ENCODE peak calls at places on chromosome 2, in nine cellular contexts. Y is T-cell; A is LoVo; J is stimulated activated CD4-positive, alpha-beta T cell treated with anti-CD3 and anti-CD28 coated beads, Interleukin-1b, Interleukin-23, amount 100 ng/mL, for 1 hour; E is anterior cingulate cortex; I is GM04504; M is activated CD4-positive, alpha-beta T cell treated with anti-CD3 and anti-CD28 coated beads, Interleukin-2, amount 50 U/mL, for 1 hour; G is skeletal muscle cell; B is iris pigment epithelial cell. Z is an unnamed sample.

GRCh38 chr2:67346718-67347407 is 50.3 kb upstream of the ETAA1 start:
- DNase-seq in G (peak), J (no peak), I (no peak), B (peak), E (no peak), M (no peak), Y (no peak), A (no peak), Z (no peak)

GRCh38 chr2:10342245-10342951 is 39.7 kb downstream of the HPCAL1 start:
- DNase-seq in M (no peak), J (no peak), B (no peak), Y (no peak), A (no peak), I (no peak), G (no peak), E (no peak), Z (no peak)

GRCh38 chr2:84904717-84905174 is 710 bp upstream of the TMSB10 start:
- DNase-seq in J (no peak), M (no peak), Y (peak), E (no peak), I (no peak), B (peak), A (no peak), G (peak), Z (no peak)

GRCh38 chr2:241010531-241011295 is 12.3 kb downstream of the SNED1 start:
- DNase-seq in J (no peak), G (no peak), M (no peak), A (no peak), I (no peak), Y (peak), E (no peak), B (no peak), Z (no peak)

GRCh38 chr2:181741756-181742155 is 61.4 kb upstream of the NEUROD1 start:
- DNase-seq in E (no peak), G (peak), I (peak), M (no peak), Y (no peak), J (no peak), B (peak), A (peak), Z (no peak)

GRCh38 chr2:132424526-132425121 is 8.0 kb downstream of the GPR39 start:
- DNase-seq in I (no peak), M (no peak), A (no peak), B (peak), J (no peak), E (no peak), G (peak), Y (no peak), Z (no peak)

GRCh38 chr2:200362202-200362917 is 55.9 kb downstream of the SPATS2L start:
- DNase-seq in E (no peak), B (no peak), J (no peak), M (no peak), I (no peak), Y (no peak), A (no peak), G (no peak), Z (no peak)

GRCh38 chr2:133953524-133953923 is 300.3 kb upstream of the MGAT5 start:
- DNase-seq in I (no peak), B (no peak), M (no peak), E (no peak), G (no peak), Y (no peak), A (no peak), J (no peak), Z (no peak)

GRCh38 chr2:129913695-129914495 is 65.6 kb upstream of the RAB6C start:
- DNase-seq in J (no peak), G (no peak), M (no peak), E (no peak), Y (no peak), I (no peak), B (no peak), A (no peak), Z (no peak)

Z was measured in DMS153.